ENCODE peak calls at places on chromosomes 12 and 14, in ten cellular contexts. N is tibial nerve; I is left ventricle myocardium inferior; Q is adipocyte; H is PC-3; B is endodermal cell; E is HAP-1; M is CD8-positive, alpha-beta T cell; V is MM.1S; A is HCT116. S is an unnamed sample. For H3K27me3 and H3K4me1, the result is how much of the 10 kb centered on the place peaks cover.

GRCh38 chr14:99601301-99601945 is 2.6 kb downstream of the CCDC85C start:
- DNase-seq in I (no peak), B (no peak), E (no peak), N (no peak), Q (peak), V (no peak), M (no peak), A (no peak), H (peak), S (no peak)

GRCh38 chr14:89881839-89882238 is 72.7 kb downstream of the EFCAB11 start:
- DNase-seq in N (no peak), E (no peak), H (no peak), I (no peak), M (no peak), B (no peak), A (no peak), Q (no peak), V (no peak), S (no peak)

GRCh38 chr12:52055781-52056711 is 4.8 kb downstream of the NR4A1 start:
- DNase-seq in B (no peak), E (no peak), M (no peak), A (no peak), I (no peak), V (no peak), H (no peak), N (peak), Q (no peak), S (no peak)

GRCh38 chr12:120032242-120032641 is 43.2 kb downstream of the BICDL1 start:
- DNase-seq in V (no peak), Q (no peak), I (no peak), B (no peak), N (no peak), A (no peak), M (no peak), H (no peak), E (no peak), S (no peak)

GRCh38 chr14:73759714-73760597 is 45.8 kb upstream of the PNMA1 start:
- DNase-seq in A (peak), I (peak), B (peak), N (peak), V (peak), H (peak), M (peak), Q (peak), E (peak), S (peak)

GRCh38 chr12:100574262-100575074 is 984 bp downstream of the GAS2L3 start:
- DNase-seq in H (peak), V (no peak), N (no peak), M (no peak), Q (peak), B (peak), I (peak), E (peak), A (no peak), S (no peak)

GRCh38 chr14:35390577-35391387 is 13.8 kb downstream of the NFKBIA start:
- DNase-seq in V (no peak), I (peak), M (no peak), E (no peak), A (no peak), B (peak), Q (no peak), N (no peak), H (peak), S (no peak)

GRCh38 chr12:15322164-15323054 is at the start of gene PTPRO:
- DNase-seq in I (no peak), A (no peak), N (no peak), V (no peak), Q (peak), E (no peak), H (no peak), B (peak), M (no peak), S (no peak)

GRCh38 chr12:56957229-56958052 is at the start of gene RDH16:
- DNase-seq in H (peak), Q (no peak), N (no peak), I (no peak), A (no peak), B (peak), M (no peak), V (no peak), E (no peak), S (no peak)

GRCh38 chr12:62594771-62595170 is 128.1 kb downstream of the MON2 start:
- DNase-seq in H (no peak), Q (no peak), V (no peak), M (no peak), E (no peak), I (no peak), N (no peak), B (no peak), A (no peak), S (no peak)

GRCh38 chr14:43789458-43789857 is 717.6 kb downstream of the FSCB start:
- DNase-seq in V (peak), N (no peak), M (no peak), H (peak), Q (no peak), B (no peak), I (no peak), A (no peak), E (no peak), S (no peak)

GRCh38 chr12:128933039-128933438 is 79.8 kb downstream of the GLT1D1 start:
- DNase-seq in M (no peak), N (no peak), B (no peak), Q (no peak), V (no peak), H (no peak), E (no peak), I (no peak), A (no peak), S (no peak)

GRCh38 chr12:110627500-110628195 is 13.7 kb downstream of the TCTN1 start:
- DNase-seq in N (no peak), V (peak), Q (no peak), H (no peak), I (no peak), M (no peak), A (no peak), E (no peak), B (no peak), S (no peak)

GRCh38 chr12:82608706-82609105 is 78.0 kb upstream of the TMTC2 start:
- DNase-seq in M (no peak), V (no peak), I (no peak), A (no peak), Q (peak), B (no peak), N (no peak), H (peak), E (no peak), S (no peak)

GRCh38 chr12:88993655-88994054 is 358.6 kb downstream of the DUSP6 start:
- DNase-seq in H (peak), B (no peak), N (no peak), A (peak), Q (peak), E (peak), M (no peak), V (peak), I (no peak), S (no peak)

GRCh38 chr12:49945394-49946080 is 5.0 kb upstream of the AQP2 start:
- DNase-seq in I (peak), N (peak), V (peak), Q (peak), B (peak), H (peak), E (peak), A (peak), M (peak), S (peak)

GRCh38 chr14:50013198-50013918 is 103.0 kb downstream of the VCPKMT start:
- DNase-seq in A (peak), V (no peak), E (no peak), H (peak), Q (no peak), N (no peak), I (no peak), B (no peak), M (no peak), S (no peak)

GRCh38 chr14:95303552-95303951 is 16.2 kb downstream of the CLMN start:
- DNase-seq in Q (no peak), B (no peak), I (no peak), V (no peak), A (no peak), H (no peak), N (no peak), E (no peak), M (no peak), S (no peak)

GRCh38 chr14:80543211-80543610 is 331.9 kb upstream of the DIO2 start:
- DNase-seq in M (no peak), B (no peak), A (no peak), V (no peak), I (no peak), H (no peak), N (no peak), E (no peak), Q (no peak), S (no peak)

GRCh38 chr12:51163795-51164194 is 9.1 kb downstream of the TFCP2 start:
- DNase-seq in I (no peak), E (no peak), B (no peak), M (no peak), N (no peak), Q (no peak), H (no peak), V (no peak), A (no peak), S (no peak)

GRCh38 chr12:111076611-111077451 is 156.5 kb upstream of the MYL2 start:
- DNase-seq in N (no peak), B (no peak), A (no peak), Q (no peak), H (no peak), E (no peak), I (no peak), V (no peak), M (no peak), S (no peak)

GRCh38 chr12:131671871-131672270 is 39.0 kb upstream of the SFSWAP start:
- DNase-seq in V (no peak), B (peak), E (no peak), A (no peak), H (no peak), I (no peak), N (no peak), Q (no peak), M (no peak), S (no peak)

GRCh38 chr12:46446645-46447044 is 74.1 kb upstream of the SLC38A2 start:
- DNase-seq in V (no peak), M (no peak), I (no peak), H (peak), N (no peak), Q (no peak), E (no peak), A (no peak), B (no peak), S (no peak)

GRCh38 chr14:24315807-24316596 is 4.7 kb downstream of the LTB4R start:
- DNase-seq in V (no peak), A (no peak), M (no peak), B (peak), E (no peak), H (no peak), Q (no peak), N (no peak), I (peak), S (no peak)

GRCh38 chr14:31864937-31865855 is 211.9 kb upstream of the ARHGAP5 start:
- DNase-seq in E (no peak), A (no peak), N (no peak), I (no peak), H (no peak), B (no peak), Q (no peak), V (no peak), M (no peak), S (no peak)

GRCh38 chr14:93975791-93976476 is 436 bp downstream of the ASB2 start:
- DNase-seq in V (peak), B (no peak), E (peak), N (no peak), M (no peak), Q (no peak), H (no peak), A (no peak), I (no peak), S (no peak)

DNA sequence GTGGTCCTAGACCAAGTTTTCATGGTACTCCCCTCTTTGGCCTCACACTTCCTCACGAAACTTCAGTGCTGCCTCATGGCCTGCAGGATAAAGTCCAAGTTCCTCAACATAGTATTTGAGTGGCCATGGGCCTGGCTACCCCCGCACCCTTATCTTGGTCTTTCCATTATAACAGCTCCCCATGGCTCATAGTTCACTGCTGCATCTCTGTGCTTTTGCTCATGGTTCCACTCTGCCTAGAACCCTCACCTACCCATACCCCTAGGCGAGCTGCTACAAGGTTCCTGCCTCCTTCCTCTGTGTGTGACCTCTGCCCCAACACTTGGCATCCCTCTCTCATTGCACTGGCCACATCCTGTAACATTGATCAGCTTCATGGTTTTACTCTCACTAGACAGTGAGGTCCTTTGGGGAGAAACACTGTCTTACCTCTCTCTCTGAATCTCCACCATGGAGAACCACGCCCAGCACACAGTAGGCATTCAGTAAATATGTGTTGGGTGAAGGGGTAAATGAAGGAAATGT is 158.9 kb downstream of the GPR65 start:
- DNase-seq in M (no peak), A (no peak), E (no peak), N (no peak), Q (no peak), B (peak), H (no peak), V (no peak), I (no peak), S (no peak)
- H3K27me3 ChIP-seq in M (under half), A (under half), E (under half), N (under half), Q (under half), B (under half), H (under half), V (under half), I (half or more), S (under half)

GRCh38 chr14:68606644-68607043 is 186.2 kb downstream of the ZFP36L1 start:
- DNase-seq in A (no peak), V (no peak), I (no peak), E (no peak), N (no peak), Q (no peak), B (no peak), M (no peak), H (no peak), S (no peak)
- H3K4me1 ChIP-seq in A (under half), V (under half), I (under half), E (under half), N (under half), Q (under half), B (under half), M (under half), H (under half), S (under half)

GRCh38 chr12:123960029-123960428 is 12.6 kb downstream of the CCDC92 start:
- DNase-seq in M (no peak), E (no peak), I (no peak), H (no peak), V (no peak), N (no peak), Q (no peak), B (no peak), A (no peak), S (no peak)
- H3K27me3 ChIP-seq in M (under half), E (under half), I (under half), H (under half), V (under half), N (under half), Q (under half), B (under half), A (under half), S (under half)

DNA sequence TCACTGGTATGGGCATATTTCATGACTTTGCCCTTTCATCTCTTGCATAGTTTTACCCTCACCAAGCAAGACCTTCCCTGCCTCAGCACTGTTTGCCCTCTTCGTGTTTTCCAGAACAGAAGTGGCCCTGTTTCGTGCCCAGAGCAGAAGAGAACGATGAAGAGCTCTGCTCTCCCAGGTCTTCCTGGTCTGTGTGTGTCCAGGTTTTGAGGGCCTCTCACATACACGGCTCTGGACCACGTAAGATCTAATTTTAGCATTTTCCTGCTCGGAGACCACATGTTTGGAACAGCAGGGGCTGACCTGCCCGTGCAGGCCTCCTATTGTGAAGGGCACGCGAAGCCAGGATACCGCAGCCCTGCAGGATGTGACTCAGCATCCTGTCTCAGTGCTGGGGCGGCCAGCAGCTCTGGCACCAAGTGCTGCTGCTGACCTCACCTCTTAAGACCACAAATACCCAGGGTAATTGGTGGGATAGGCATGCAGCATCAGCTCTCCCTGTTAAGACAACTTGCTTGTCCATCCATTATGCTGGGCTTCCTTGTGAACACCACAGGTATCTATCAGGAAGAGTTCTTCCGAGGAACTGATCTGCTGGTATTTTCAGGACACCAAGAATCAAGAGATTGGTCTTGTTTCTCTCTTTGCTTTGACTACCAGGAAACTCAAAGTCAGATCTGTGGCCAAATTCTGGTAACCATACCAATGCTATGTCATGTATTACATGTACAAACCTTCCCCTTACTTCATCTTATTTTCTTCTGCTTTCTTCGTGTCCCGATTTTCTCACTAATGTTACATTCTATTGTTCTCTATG is 19.0 kb downstream of the SSH1 start:
- DNase-seq in B (peak), Q (peak), M (peak), I (peak), V (peak), N (peak), H (peak), E (no peak), A (peak), S (no peak)
- H3K4me1 ChIP-seq in B (under half), Q (half or more), M (under half), I (half or more), V (under half), N (half or more), H (under half), E (under half), A (half or more), S (under half)

S was measured in naive thymus-derived CD4-positive, alpha-beta T cell.